ENCODE peak calls at places on chromosomes 2 and 18, in four cellular contexts. R, X, D and U are unnamed samples.
A peak's percentile ranks its signal among the peaks of the same experiment; 100 is the strongest.

GRCh38 chr2:42753188-42753813 is 10.6 kb downstream of the OXER1 start:
- DNase-seq in R (no peak), X (no peak), D (no peak), U (no peak)

GRCh38 chr2:198471291-198471690 is 666.9 kb downstream of the PLCL1 start:
- DNase-seq in R (no peak), X (no peak), D (no peak), U (no peak)

GRCh38 chr2:128261245-128262128 is 57.2 kb downstream of the HS6ST1 start:
- DNase-seq in R (no peak), X (no peak), D (no peak), U (no peak)

GRCh38 chr2:156325671-156326385 is 6.7 kb downstream of the NR4A2 start:
- DNase-seq in R (no peak), X (no peak), D (no peak), U (no peak)

GRCh38 chr2:190470256-190470826 is 62.2 kb downstream of the MFSD6 start:
- DNase-seq in R (no peak), X (no peak), D (peak; percentile 30), U (no peak)

GRCh38 chr2:46743021-46743420 is 172.6 kb downstream of the MCFD2 start:
- DNase-seq in R (no peak), X (no peak), D (no peak), U (no peak)

GRCh38 chr18:57231846-57232245 is 85.0 kb downstream of the BOD1L2 start:
- DNase-seq in R (no peak), X (no peak), D (no peak), U (no peak)

GRCh38 chr18:23967321-23968089 is 47.0 kb upstream of the TTC39C start:
- DNase-seq in R (no peak), X (no peak), D (no peak), U (no peak)

GRCh38 chr2:174120346-174120745 is 128.0 kb downstream of the OLA1 start:
- DNase-seq in R (no peak), X (peak; percentile 6), D (no peak), U (no peak)

GRCh38 chr2:121699421-121700328 is 37.0 kb downstream of the NIFK start:
- DNase-seq in R (peak; percentile 64), X (peak; percentile 52), D (no peak), U (peak; percentile 59)

GRCh38 chr18:77063256-77063655 is 69.3 kb downstream of the MBP start:
- DNase-seq in R (peak; percentile 61), X (no peak), D (no peak), U (peak; percentile 52)
- TF ChIP-seq TAF1 in R (no peak), X (no peak), D (no peak), U (peak; percentile 26)

GRCh38 chr2:241351640-241352031 is 4.4 kb upstream of the FARP2 start:
- DNase-seq in R (no peak), X (peak; percentile 82), D (no peak), U (no peak)
- TF ChIP-seq TAF1 in R (no peak), X (no peak), D (no peak), U (no peak)

GRCh38 chr2:19351499-19351898 is 6.9 kb downstream of the OSR1 start:
- DNase-seq in R (no peak), X (no peak), D (peak; percentile 58), U (no peak)
- TF ChIP-seq TAF1 in R (no peak), X (no peak), D (no peak), U (no peak)

GRCh38 chr18:8381801-8382459 is 227.3 kb upstream of the RAB12 start:
- DNase-seq in R (no peak), X (no peak), D (no peak), U (no peak)
- TF ChIP-seq TAF1 in R (no peak), X (no peak), D (no peak), U (no peak)